ENCODE peak calls at places on chromosome 15, in ten cellular contexts. One of them, this sample, is unnamed.

GRCh38 chr15:93271871-93272270 is 182.9 kb upstream of the RGMA start:
- DNase-seq in adrenal gland: no peak
- DNase-seq in IMR-90: no peak
- DNase-seq in ovary: no peak
- DNase-seq in breast epithelium: no peak
- DNase-seq in upper lobe of left lung: no peak
- DNase-seq in Peyer's patch: no peak
- DNase-seq in heart left ventricle: no peak
- DNase-seq in spleen: no peak
- DNase-seq in transverse colon: no peak
- DNase-seq in this sample: no peak

GRCh38 chr15:87648278-87648677 is 608.3 kb downstream of the NTRK3 start:
- DNase-seq in heart left ventricle: no peak
- DNase-seq in upper lobe of left lung: no peak
- DNase-seq in adrenal gland: no peak
- DNase-seq in Peyer's patch: no peak
- DNase-seq in breast epithelium: no peak
- DNase-seq in spleen: no peak
- DNase-seq in IMR-90: peak; percentile 41
- DNase-seq in transverse colon: no peak
- DNase-seq in ovary: no peak
- DNase-seq in this sample: no peak

GRCh38 chr15:85454403-85454802 is 74.0 kb downstream of the AKAP13 start:
- DNase-seq in breast epithelium: no peak
- DNase-seq in adrenal gland: no peak
- DNase-seq in heart left ventricle: no peak
- DNase-seq in IMR-90: no peak
- DNase-seq in upper lobe of left lung: no peak
- DNase-seq in ovary: no peak
- DNase-seq in Peyer's patch: no peak
- DNase-seq in spleen: no peak
- DNase-seq in transverse colon: no peak
- DNase-seq in this sample: no peak

GRCh38 chr15:68316061-68316804 is 38.7 kb downstream of the FEM1B start:
- DNase-seq in Peyer's patch: no peak
- DNase-seq in upper lobe of left lung: no peak
- DNase-seq in ovary: peak; percentile 25
- DNase-seq in transverse colon: no peak
- DNase-seq in IMR-90: no peak
- DNase-seq in spleen: peak; percentile 50
- DNase-seq in breast epithelium: peak; percentile 43
- DNase-seq in adrenal gland: no peak
- DNase-seq in heart left ventricle: no peak
- DNase-seq in this sample: no peak

GRCh38 chr15:90790057-90790456 is 72.9 kb downstream of the BLM start:
- DNase-seq in breast epithelium: no peak
- DNase-seq in ovary: no peak
- DNase-seq in heart left ventricle: no peak
- DNase-seq in adrenal gland: no peak
- DNase-seq in Peyer's patch: no peak
- DNase-seq in IMR-90: no peak
- DNase-seq in upper lobe of left lung: no peak
- DNase-seq in transverse colon: no peak
- DNase-seq in spleen: no peak
- DNase-seq in this sample: no peak

GRCh38 chr15:69296606-69297005 is 2.1 kb upstream of the PAQR5 start:
- DNase-seq in upper lobe of left lung: no peak
- DNase-seq in transverse colon: no peak
- DNase-seq in spleen: no peak
- DNase-seq in Peyer's patch: no peak
- DNase-seq in adrenal gland: no peak
- DNase-seq in breast epithelium: no peak
- DNase-seq in ovary: no peak
- DNase-seq in heart left ventricle: no peak
- DNase-seq in IMR-90: no peak
- DNase-seq in this sample: no peak

GRCh38 chr15:33313491-33313890 is 2.7 kb downstream of the RYR3 start:
- DNase-seq in transverse colon: no peak
- DNase-seq in upper lobe of left lung: no peak
- DNase-seq in adrenal gland: no peak
- DNase-seq in IMR-90: no peak
- DNase-seq in breast epithelium: no peak
- DNase-seq in ovary: no peak
- DNase-seq in Peyer's patch: no peak
- DNase-seq in heart left ventricle: no peak
- DNase-seq in spleen: no peak
- DNase-seq in this sample: no peak

GRCh38 chr15:62163847-62164499 is 1.1 kb downstream of the C2CD4B start:
- DNase-seq in Peyer's patch: no peak
- DNase-seq in heart left ventricle: peak; percentile 23
- DNase-seq in upper lobe of left lung: peak; percentile 87
- DNase-seq in IMR-90: no peak
- DNase-seq in transverse colon: peak; percentile 14
- DNase-seq in spleen: peak; percentile 73
- DNase-seq in adrenal gland: no peak
- DNase-seq in ovary: no peak
- DNase-seq in breast epithelium: no peak
- DNase-seq in this sample: no peak

GRCh38 chr15:47473857-47474256 is 243.4 kb upstream of the SEMA6D start:
- DNase-seq in upper lobe of left lung: no peak
- DNase-seq in transverse colon: peak; percentile 7
- DNase-seq in heart left ventricle: peak; percentile 76
- DNase-seq in ovary: peak; percentile 46
- DNase-seq in IMR-90: no peak
- DNase-seq in breast epithelium: no peak
- DNase-seq in Peyer's patch: no peak
- DNase-seq in adrenal gland: peak; percentile 20
- DNase-seq in spleen: no peak
- DNase-seq in this sample: peak; percentile 40

GRCh38 chr15:98503970-98504369 is 144.4 kb upstream of the IGF1R start:
- DNase-seq in spleen: no peak
- DNase-seq in adrenal gland: no peak
- DNase-seq in transverse colon: no peak
- DNase-seq in breast epithelium: no peak
- DNase-seq in upper lobe of left lung: no peak
- DNase-seq in ovary: no peak
- DNase-seq in IMR-90: peak; percentile 50
- DNase-seq in heart left ventricle: no peak
- DNase-seq in Peyer's patch: no peak
- DNase-seq in this sample: no peak

GRCh38 chr15:101272584-101272983 is 4.7 kb downstream of the SELENOS start:
- DNase-seq in breast epithelium: no peak
- DNase-seq in spleen: no peak
- DNase-seq in transverse colon: no peak
- DNase-seq in heart left ventricle: no peak
- DNase-seq in Peyer's patch: no peak
- DNase-seq in ovary: no peak
- DNase-seq in IMR-90: no peak
- DNase-seq in upper lobe of left lung: no peak
- DNase-seq in adrenal gland: no peak
- DNase-seq in this sample: no peak
- TF ChIP-seq CTCF in breast epithelium: no peak
- TF ChIP-seq CTCF in spleen: no peak
- TF ChIP-seq CTCF in transverse colon: no peak
- TF ChIP-seq CTCF in heart left ventricle: no peak
- TF ChIP-seq CTCF in Peyer's patch: no peak
- TF ChIP-seq CTCF in ovary: no peak
- TF ChIP-seq CTCF in IMR-90: no peak
- TF ChIP-seq CTCF in upper lobe of left lung: no peak
- TF ChIP-seq CTCF in adrenal gland: no peak
- TF ChIP-seq CTCF in this sample: no peak

GRCh38 chr15:96728591-96728990 is 398.1 kb downstream of the NR2F2 start:
- DNase-seq in Peyer's patch: no peak
- DNase-seq in transverse colon: no peak
- DNase-seq in ovary: no peak
- DNase-seq in adrenal gland: no peak
- DNase-seq in IMR-90: no peak
- DNase-seq in breast epithelium: no peak
- DNase-seq in upper lobe of left lung: peak; percentile 8
- DNase-seq in spleen: no peak
- DNase-seq in heart left ventricle: no peak
- DNase-seq in this sample: no peak
- TF ChIP-seq POLR2A in Peyer's patch: no peak
- TF ChIP-seq POLR2A in transverse colon: no peak
- TF ChIP-seq POLR2A in ovary: no peak
- TF ChIP-seq POLR2A in adrenal gland: no peak
- TF ChIP-seq POLR2A in IMR-90: no peak
- TF ChIP-seq POLR2A in breast epithelium: no peak
- TF ChIP-seq POLR2A in upper lobe of left lung: no peak
- TF ChIP-seq POLR2A in spleen: no peak
- TF ChIP-seq POLR2A in heart left ventricle: no peak
- TF ChIP-seq POLR2A in this sample: no peak

GRCh38 chr15:79675982-79676381 is 220.8 kb downstream of the MTHFS start:
- DNase-seq in ovary: no peak
- DNase-seq in breast epithelium: no peak
- DNase-seq in upper lobe of left lung: no peak
- DNase-seq in IMR-90: no peak
- DNase-seq in adrenal gland: no peak
- DNase-seq in spleen: no peak
- DNase-seq in heart left ventricle: no peak
- DNase-seq in transverse colon: no peak
- DNase-seq in Peyer's patch: no peak
- DNase-seq in this sample: no peak
- TF ChIP-seq CTCF in ovary: no peak
- TF ChIP-seq CTCF in breast epithelium: no peak
- TF ChIP-seq CTCF in upper lobe of left lung: no peak
- TF ChIP-seq CTCF in IMR-90: no peak
- TF ChIP-seq CTCF in adrenal gland: no peak
- TF ChIP-seq CTCF in spleen: no peak
- TF ChIP-seq CTCF in heart left ventricle: no peak
- TF ChIP-seq CTCF in transverse colon: no peak
- TF ChIP-seq CTCF in Peyer's patch: no peak
- TF ChIP-seq CTCF in this sample: no peak

GRCh38 chr15:58933311-58934113 is at the start of gene SLTM:
- DNase-seq in Peyer's patch: peak; percentile 87
- DNase-seq in heart left ventricle: peak; percentile 94
- DNase-seq in breast epithelium: peak; percentile 87
- DNase-seq in spleen: peak; percentile 98
- DNase-seq in upper lobe of left lung: peak; percentile 99
- DNase-seq in adrenal gland: peak; percentile 93
- DNase-seq in transverse colon: peak; percentile 95
- DNase-seq in ovary: peak; percentile 93
- DNase-seq in IMR-90: peak; percentile 95
- DNase-seq in this sample: peak; percentile 82

GRCh38 chr15:58931985-58932384 is 1.5 kb downstream of the SLTM start:
- DNase-seq in upper lobe of left lung: no peak
- DNase-seq in spleen: no peak
- DNase-seq in IMR-90: peak; percentile 63
- DNase-seq in breast epithelium: no peak
- DNase-seq in heart left ventricle: peak; percentile 20
- DNase-seq in Peyer's patch: no peak
- DNase-seq in transverse colon: peak; percentile 25
- DNase-seq in adrenal gland: no peak
- DNase-seq in ovary: no peak
- DNase-seq in this sample: no peak

GRCh38 chr15:58932791-58933310 is 628 bp downstream of the SLTM start:
- DNase-seq in heart left ventricle: no peak
- DNase-seq in adrenal gland: peak; percentile 55
- DNase-seq in spleen: no peak
- DNase-seq in Peyer's patch: peak; percentile 25
- DNase-seq in breast epithelium: no peak
- DNase-seq in ovary: no peak
- DNase-seq in IMR-90: no peak
- DNase-seq in transverse colon: no peak
- DNase-seq in upper lobe of left lung: peak; percentile 94
- DNase-seq in this sample: no peak

GRCh38 chr15:58926823-58927222 is 6.7 kb downstream of the SLTM start:
- DNase-seq in upper lobe of left lung: no peak
- DNase-seq in breast epithelium: no peak
- DNase-seq in Peyer's patch: no peak
- DNase-seq in adrenal gland: no peak
- DNase-seq in heart left ventricle: no peak
- DNase-seq in spleen: no peak
- DNase-seq in transverse colon: no peak
- DNase-seq in IMR-90: no peak
- DNase-seq in ovary: no peak
- DNase-seq in this sample: no peak

DNA sequence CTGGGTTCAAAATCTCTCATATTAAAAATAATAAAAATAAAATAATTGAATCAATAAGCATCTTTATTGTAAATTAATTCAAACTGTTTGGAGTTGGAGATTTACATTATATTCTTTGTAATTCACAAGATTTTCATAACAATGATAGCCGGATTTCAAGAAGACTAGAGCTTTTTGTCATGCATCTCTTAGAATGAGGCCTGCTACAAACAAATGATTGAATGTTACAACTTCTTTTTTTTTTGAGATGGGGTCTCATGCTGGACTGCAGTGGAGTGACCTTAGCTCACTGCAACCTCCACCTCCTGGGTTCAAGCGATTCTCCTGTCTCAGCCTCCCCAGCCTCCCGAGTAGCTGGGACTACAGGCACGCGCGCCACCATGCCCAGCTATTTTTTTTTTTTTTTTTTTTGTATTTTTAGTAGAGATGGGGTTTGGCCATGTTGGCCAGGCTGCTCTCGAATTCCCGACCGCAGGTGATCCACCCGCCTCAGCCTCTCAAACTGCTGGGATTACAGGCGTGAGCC is 3.5 kb downstream of the SLTM start:
- DNase-seq in Peyer's patch: no peak
- DNase-seq in adrenal gland: no peak
- DNase-seq in breast epithelium: no peak
- DNase-seq in IMR-90: no peak
- DNase-seq in upper lobe of left lung: no peak
- DNase-seq in spleen: no peak
- DNase-seq in ovary: no peak
- DNase-seq in transverse colon: no peak
- DNase-seq in heart left ventricle: no peak
- DNase-seq in this sample: no peak
- TF ChIP-seq POLR2A in Peyer's patch: no peak
- TF ChIP-seq POLR2A in adrenal gland: no peak
- TF ChIP-seq POLR2A in breast epithelium: no peak
- TF ChIP-seq POLR2A in IMR-90: no peak
- TF ChIP-seq POLR2A in upper lobe of left lung: no peak
- TF ChIP-seq POLR2A in spleen: no peak
- TF ChIP-seq POLR2A in ovary: no peak
- TF ChIP-seq POLR2A in transverse colon: no peak
- TF ChIP-seq POLR2A in heart left ventricle: no peak
- TF ChIP-seq POLR2A in this sample: no peak